ENCODE peak calls at places on chromosomes 5 and 9, in eight cellular contexts. V is fibroblast of mammary gland; U is H9; A is OCI-M1; M is stimulated activated naive B cell treated with anti-CD40 and anti-IgM and Interleukin-4, amounts not matched to agents 10 μg/mL and 1 μg/mL and 100 μg/mL, for 72 hours; K is fibroblast of the conjunctiva; Y is GM12864; H is T-helper 2 cell. B is an unnamed sample.
A peak's percentile ranks its signal among the peaks of the same experiment; 100 is the strongest.

GRCh38 chr5:122102825-122103224 is 24.8 kb upstream of the LOX start:
- DNase-seq in V (peak; percentile 83), U (no peak), A (no peak), M (no peak), K (peak; percentile 84), Y (no peak), H (no peak), B (no peak)

GRCh38 chr5:56543431-56544385 is 271.6 kb upstream of the MAP3K1 start:
- DNase-seq in V (no peak), U (no peak), A (no peak), M (no peak), K (no peak), Y (no peak), H (no peak), B (no peak)

GRCh38 chr5:65141487-65141886 is 340.2 kb downstream of the ADAMTS6 start:
- DNase-seq in V (peak; percentile 17), U (no peak), A (no peak), M (no peak), K (no peak), Y (no peak), H (no peak), B (no peak)

GRCh38 chr5:165196961-165197360 is 1691.5 kb downstream of the MAT2B start:
- DNase-seq in V (no peak), U (no peak), A (no peak), M (no peak), K (no peak), Y (no peak), H (no peak), B (no peak)

GRCh38 chr9:32581512-32582143 is 8.7 kb upstream of the NDUFB6 start:
- DNase-seq in V (peak; percentile 76), U (peak; percentile 43), A (peak; percentile 86), M (no peak), K (peak; percentile 49), Y (peak; percentile 41), H (no peak), B (no peak)

GRCh38 chr5:111774525-111774924 is 17.5 kb upstream of the NREP start:
- DNase-seq in V (peak; percentile 38), U (peak; percentile 45), A (peak; percentile 70), M (no peak), K (peak; percentile 14), Y (no peak), H (no peak), B (no peak)

GRCh38 chr5:94345257-94345656 is 273.1 kb downstream of the KIAA0825 start:
- DNase-seq in V (no peak), U (no peak), A (peak; percentile 13), M (no peak), K (no peak), Y (no peak), H (no peak), B (no peak)

GRCh38 chr9:79883073-79883645 is 311.4 kb downstream of the TLE4 start:
- DNase-seq in V (no peak), U (no peak), A (no peak), M (peak; percentile 31), K (no peak), Y (no peak), H (no peak), B (no peak)

GRCh38 chr5:43305948-43306563 is 7.2 kb downstream of the HMGCS1 start:
- DNase-seq in V (peak; percentile 75), U (no peak), A (peak; percentile 91), M (no peak), K (peak; percentile 62), Y (no peak), H (no peak), B (peak; percentile 30)

GRCh38 chr9:98801969-98802371 is 5.5 kb upstream of the GALNT12 start:
- DNase-seq in V (peak; percentile 49), U (no peak), A (no peak), M (no peak), K (no peak), Y (no peak), H (no peak), B (no peak)

GRCh38 chr5:62982348-62982747 is 403.7 kb downstream of the LRRC70 start:
- DNase-seq in V (no peak), U (no peak), A (no peak), M (no peak), K (no peak), Y (no peak), H (no peak), B (no peak)

GRCh38 chr9:124108216-124108615 is 96.6 kb downstream of the LHX2 start:
- DNase-seq in V (no peak), U (no peak), A (no peak), M (no peak), K (no peak), Y (no peak), H (no peak), B (no peak)

GRCh38 chr5:9462109-9462508 is 83.8 kb downstream of the SEMA5A start:
- DNase-seq in V (no peak), U (no peak), A (no peak), M (no peak), K (no peak), Y (no peak), H (no peak), B (no peak)

GRCh38 chr5:150781706-150782614 is 3.4 kb downstream of the SMIM3 start:
- DNase-seq in V (peak; percentile 100), U (peak; percentile 87), A (no peak), M (no peak), K (peak; percentile 93), Y (no peak), H (no peak), B (no peak)

GRCh38 chr9:16509946-16510504 is 360.4 kb downstream of the BNC2 start:
- DNase-seq in V (peak; percentile 86), U (no peak), A (peak; percentile 1), M (no peak), K (no peak), Y (no peak), H (no peak), B (no peak)

GRCh38 chr9:8880031-8880430 is 1080.5 kb upstream of the DMAC1 start:
- DNase-seq in V (no peak), U (no peak), A (no peak), M (no peak), K (no peak), Y (no peak), H (no peak), B (no peak)

B was measured in GM12878.